ENCODE peak calls at places on chromosomes 16 and 17, in eight cellular contexts. V is K562, E is GM12891, K is SK-N-SH, I is GM23338, F is HL-60, W is breast epithelium, U is HCT116. C is an unnamed sample.

GRCh38 chr17:42845918-42846593 is 1.7 kb downstream of the AOC2 start:
- DNase-seq in W (no peak), V (no peak), U (no peak), E (no peak), F (no peak), K (no peak), I (no peak), C (no peak)

GRCh38 chr17:74919440-74920305 is 3.4 kb downstream of the USH1G start:
- DNase-seq in W (no peak), I (peak; percentile 82), V (peak; percentile 57), F (no peak), K (no peak), E (no peak), U (no peak), C (peak; percentile 25)

GRCh38 chr17:69390735-69391501 is 23.6 kb upstream of the MAP2K6 start:
- DNase-seq in F (no peak), W (no peak), K (no peak), E (no peak), I (no peak), V (no peak), U (no peak), C (no peak)

GRCh38 chr16:67396159-67396774 is 3.0 kb upstream of the TPPP3 start:
- DNase-seq in V (peak; percentile 94), K (peak; percentile 87), I (peak; percentile 96), F (no peak), E (no peak), W (peak; percentile 69), U (peak; percentile 71), C (no peak)

GRCh38 chr17:46974086-46974485 is 5.0 kb downstream of the RPRML start:
- DNase-seq in V (no peak), U (no peak), E (no peak), K (no peak), I (no peak), W (no peak), F (no peak), C (no peak)

GRCh38 chr17:546456-546855 is 168.2 kb downstream of the VPS53 start:
- DNase-seq in I (no peak), U (no peak), F (no peak), W (no peak), K (no peak), V (no peak), E (no peak), C (no peak)

GRCh38 chr17:63376949-63377348 is 69.2 kb downstream of the CYB561 start:
- DNase-seq in K (no peak), E (no peak), W (no peak), F (no peak), I (no peak), U (no peak), V (no peak), C (no peak)

GRCh38 chr17:410674-411401 is 58.2 kb upstream of the RPH3AL start:
- DNase-seq in I (peak; percentile 70), U (no peak), K (peak; percentile 48), V (peak; percentile 62), W (no peak), F (no peak), E (no peak), C (no peak)

DNA sequence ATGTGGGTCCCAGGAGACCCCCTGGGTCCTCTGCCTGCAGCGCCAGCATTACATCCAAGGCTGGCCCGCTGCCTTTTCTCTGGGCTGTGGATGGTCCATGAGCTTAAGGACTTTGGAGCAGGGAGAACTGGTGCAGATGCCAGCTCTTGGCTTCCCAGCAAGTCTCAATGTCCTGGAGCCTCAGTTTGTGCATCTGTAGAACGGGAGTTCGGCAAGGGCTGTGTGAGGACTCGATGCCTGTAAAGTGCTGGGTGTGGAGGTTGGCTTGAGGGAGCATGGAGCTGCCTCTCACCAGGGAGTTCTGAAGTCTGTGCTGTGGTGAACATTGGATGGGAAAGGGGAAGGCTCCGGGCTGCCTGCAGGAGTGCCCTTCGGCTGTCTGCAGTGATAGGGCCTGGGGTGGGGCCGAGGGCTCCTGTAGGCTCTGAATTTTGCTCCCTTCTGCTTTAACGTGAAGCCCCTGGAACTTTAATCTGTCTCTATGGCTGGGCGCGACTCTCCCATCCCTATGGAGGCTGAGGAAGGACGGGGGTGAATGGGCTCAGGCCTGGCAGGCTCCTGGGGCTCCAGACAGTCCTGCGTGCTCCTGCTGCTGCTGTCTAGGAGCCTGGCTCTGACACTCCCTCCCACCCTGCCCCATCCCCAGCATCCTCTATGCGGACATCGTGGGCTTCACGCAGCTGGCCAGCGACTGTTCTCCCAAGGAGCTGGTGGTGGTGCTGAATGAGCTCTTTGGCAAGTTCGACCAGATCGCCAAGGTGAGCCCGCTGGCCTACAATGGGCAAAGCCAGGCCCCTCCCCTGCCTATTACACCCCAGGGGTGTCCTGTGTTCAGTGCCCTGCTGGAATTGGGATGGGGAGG is 27.9 kb downstream of the ADCY7 start:
- DNase-seq in W (no peak), F (no peak), U (no peak), I (no peak), E (no peak), V (no peak), K (no peak), C (no peak)
- TF ChIP-seq POLR2AphosphoS5 in W (no peak), F (no peak), U (no peak), I (no peak), E (no peak), V (no peak), K (no peak), C (no peak)

DNA sequence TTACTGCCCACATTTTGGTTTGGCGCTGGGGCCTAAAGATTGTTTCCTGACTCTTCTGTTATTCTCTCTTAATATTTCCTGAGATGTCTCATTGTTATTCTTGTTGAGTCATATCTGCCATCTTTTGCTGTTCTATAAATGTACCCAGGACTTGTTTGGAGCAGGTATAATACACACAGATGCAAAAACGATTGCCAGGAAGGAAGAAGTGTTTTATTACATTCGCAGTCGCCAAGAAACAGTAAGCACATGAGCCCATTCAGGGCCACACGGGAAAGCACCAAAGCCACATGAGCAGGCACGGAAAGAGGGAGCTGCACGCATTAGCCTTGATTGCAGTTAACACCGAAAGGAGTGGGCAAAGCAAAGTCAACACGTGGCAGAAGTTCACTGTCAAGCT is 70.2 kb downstream of the ARHGAP44 start:
- DNase-seq in U (no peak), F (no peak), I (no peak), W (peak; percentile 25), K (no peak), E (no peak), V (no peak), C (no peak)
- TF ChIP-seq POLR2AphosphoS5 in U (no peak), F (no peak), I (no peak), W (no peak), K (no peak), E (no peak), V (no peak), C (no peak)

DNA sequence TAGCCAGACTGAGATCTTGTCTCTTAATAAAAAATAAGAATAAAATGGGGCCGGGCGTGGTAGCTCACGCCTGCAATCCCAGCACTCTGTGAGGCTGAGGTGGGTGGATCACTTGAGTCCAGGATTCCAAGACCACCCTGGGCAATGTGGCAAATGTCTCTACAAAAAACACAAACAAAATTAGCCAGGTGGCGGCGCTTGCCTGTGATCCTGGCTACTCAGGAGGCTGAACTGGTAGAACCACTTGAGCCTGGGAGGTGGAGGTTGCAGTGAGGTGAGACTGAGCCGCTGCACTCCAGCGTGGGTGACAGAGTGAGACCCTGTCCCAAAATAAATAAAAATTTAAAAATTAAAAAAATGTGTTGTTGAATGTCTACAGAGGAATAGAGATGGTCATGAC is 2.9 kb upstream of the DEF8 start:
- DNase-seq in I (peak; percentile 48), U (no peak), F (no peak), V (no peak), E (no peak), W (no peak), K (no peak), C (no peak)
- TF ChIP-seq POLR2AphosphoS5 in I (no peak), U (no peak), F (no peak), V (no peak), E (no peak), W (no peak), K (no peak), C (no peak)

DNA sequence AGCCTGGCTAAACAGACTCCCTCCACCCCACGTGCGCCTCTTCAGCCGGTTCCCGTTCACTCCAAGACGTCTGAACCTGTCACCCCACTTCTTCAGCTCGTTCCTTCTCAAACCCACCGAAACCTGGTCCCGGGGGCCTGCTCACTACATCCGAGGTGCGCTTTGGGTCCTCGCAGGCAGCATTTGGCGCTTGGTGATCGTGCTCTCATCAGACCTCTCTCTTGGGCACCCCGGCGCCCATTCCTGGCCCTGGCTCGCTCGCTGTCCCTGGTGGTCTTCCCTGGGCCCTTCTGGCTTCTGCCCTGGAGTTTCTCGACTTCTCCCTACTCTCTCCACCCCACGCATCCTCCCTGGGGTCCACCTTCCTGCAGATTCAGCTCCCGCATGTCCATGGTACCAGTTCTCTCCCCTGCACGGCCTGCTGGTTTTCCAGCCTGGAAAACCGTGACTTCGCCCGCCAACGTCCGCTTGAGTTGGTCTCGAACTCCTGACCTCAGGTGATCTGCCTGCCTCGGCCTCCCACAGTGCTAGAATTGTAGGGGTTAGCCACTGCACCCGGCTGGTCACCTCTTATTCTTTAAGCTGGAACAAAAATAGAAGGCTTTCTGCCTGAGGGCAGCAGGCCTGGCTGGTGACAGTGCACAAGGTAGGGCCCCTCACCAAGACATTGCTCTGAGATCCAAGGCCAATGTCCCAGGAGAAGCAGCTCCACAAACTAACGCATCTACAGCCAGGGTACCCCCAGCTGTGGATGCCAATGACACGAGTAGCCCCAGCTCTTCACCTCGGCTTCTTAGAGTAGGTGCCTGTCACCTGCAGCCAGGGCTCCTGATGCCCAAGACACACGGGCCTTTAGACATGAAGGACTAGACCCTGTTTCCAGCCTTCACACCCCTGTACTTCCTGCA is 1.0 kb upstream of the MEAK7 start:
- DNase-seq in E (no peak), W (no peak), K (no peak), V (no peak), I (no peak), U (no peak), F (no peak), C (no peak)
- TF ChIP-seq POLR2AphosphoS5 in E (no peak), W (no peak), K (no peak), V (no peak), I (no peak), U (no peak), F (no peak), C (no peak)

DNA sequence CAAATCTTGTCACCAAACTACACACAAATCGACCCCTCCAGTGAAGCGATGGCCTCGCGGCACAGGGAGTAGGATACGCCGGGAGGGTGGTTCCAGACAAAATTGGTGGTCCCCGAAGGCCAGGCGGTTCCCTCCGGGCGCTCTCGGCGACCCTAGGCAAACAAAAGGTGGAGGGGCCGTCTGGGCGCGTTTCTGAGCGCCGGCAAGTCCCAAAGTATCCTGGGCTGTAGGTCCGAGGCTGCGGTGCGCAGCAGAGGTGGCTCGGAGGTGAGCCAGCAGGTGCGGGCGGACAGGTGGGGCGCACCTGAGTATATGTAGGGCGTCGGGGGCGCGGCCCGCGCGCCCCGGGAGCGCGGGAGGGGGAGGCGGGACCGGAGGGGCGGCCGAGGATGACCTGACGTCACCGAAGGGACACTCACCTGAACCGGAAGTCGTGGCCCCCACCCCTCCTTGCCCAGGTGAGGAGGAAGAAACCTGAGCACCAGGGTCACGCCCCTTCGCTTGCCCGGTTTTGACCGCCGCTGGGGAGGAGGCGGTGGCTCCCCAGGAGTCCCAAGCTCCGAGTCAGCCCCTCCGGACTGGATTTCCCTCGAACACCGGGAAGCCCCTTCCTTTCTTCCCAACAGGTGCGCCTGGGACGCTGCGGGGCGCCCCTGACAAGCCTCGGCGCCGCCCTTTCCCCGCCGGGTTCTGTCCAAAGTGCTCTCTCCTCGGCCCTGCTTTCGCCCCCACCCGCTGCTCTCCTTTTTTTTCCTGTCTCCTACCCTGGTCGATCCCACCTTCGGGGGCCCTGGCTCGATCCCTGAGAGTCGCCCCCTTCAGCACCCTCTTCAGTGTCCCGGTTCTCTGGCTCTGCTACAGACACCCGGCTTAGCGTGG is at the start of gene CLDN7:
- DNase-seq in V (no peak), K (peak; percentile 42), U (peak; percentile 93), F (no peak), W (peak; percentile 93), E (no peak), I (peak; percentile 98), C (peak; percentile 94)
- TF ChIP-seq POLR2AphosphoS5 in V (no peak), K (no peak), U (peak; percentile 100), F (no peak), W (peak; percentile 93), E (no peak), I (peak; percentile 96), C (peak; percentile 98)